ENCODE peak calls at places on chromosome 9, in nine cellular contexts. P, X, Z, K, B, L, Q, H and Y are unnamed samples.
A peak's percentile ranks its signal among the peaks of the same experiment; 100 is the strongest.

GRCh38 chr9:19114680-19115270 is 12.1 kb upstream of the HAUS6 start:
- DNase-seq in P (no peak), X (peak; percentile 68), Z (no peak), K (no peak), B (no peak), L (no peak), Q (no peak), H (no peak), Y (no peak)

GRCh38 chr9:121284733-121285451 is 16.9 kb downstream of the GSN start:
- DNase-seq in P (no peak), X (no peak), Z (no peak), K (no peak), B (no peak), L (no peak), Q (no peak), H (no peak), Y (no peak)

GRCh38 chr9:75071530-75072122 is 16.3 kb downstream of the NMRK1 start:
- DNase-seq in P (peak; percentile 80), X (no peak), Z (peak; percentile 62), K (peak; percentile 43), B (no peak), L (no peak), Q (no peak), H (peak; percentile 71), Y (peak; percentile 53)

GRCh38 chr9:77544491-77545000 is 103.6 kb downstream of the GNA14 start:
- DNase-seq in P (no peak), X (no peak), Z (no peak), K (no peak), B (no peak), L (no peak), Q (no peak), H (no peak), Y (no peak)

GRCh38 chr9:37290881-37291485 is 131.5 kb upstream of the GRHPR start:
- DNase-seq in P (no peak), X (peak; percentile 88), Z (no peak), K (no peak), B (peak; percentile 29), L (no peak), Q (no peak), H (no peak), Y (no peak)

GRCh38 chr9:104553261-104553660 is 15.7 kb upstream of the OR13C8 start:
- DNase-seq in P (no peak), X (no peak), Z (no peak), K (no peak), B (no peak), L (no peak), Q (no peak), H (no peak), Y (no peak)

GRCh38 chr9:118618744-118619299 is 750.4 kb downstream of the BRINP1 start:
- DNase-seq in P (peak; percentile 12), X (no peak), Z (no peak), K (no peak), B (no peak), L (no peak), Q (no peak), H (no peak), Y (no peak)

GRCh38 chr9:96175001-96175400 is 127.0 kb downstream of the HSD17B3 start:
- DNase-seq in P (no peak), X (no peak), Z (no peak), K (no peak), B (no peak), L (no peak), Q (no peak), H (no peak), Y (no peak)

GRCh38 chr9:100352201-100352726 is 478 bp downstream of the TEX10 start:
- DNase-seq in P (peak; percentile 13), X (peak; percentile 10), Z (peak; percentile 42), K (peak; percentile 32), B (no peak), L (no peak), Q (peak; percentile 31), H (peak; percentile 21), Y (peak; percentile 77)

GRCh38 chr9:134051319-134051718 is 16.5 kb downstream of the BRD3 start:
- DNase-seq in P (no peak), X (no peak), Z (no peak), K (no peak), B (no peak), L (no peak), Q (no peak), H (no peak), Y (no peak)

GRCh38 chr9:126520453-126520852 is 93.3 kb upstream of the LMX1B start:
- DNase-seq in P (no peak), X (no peak), Z (no peak), K (no peak), B (no peak), L (no peak), Q (no peak), H (no peak), Y (no peak)